ENCODE peak calls at places on chromosomes 3 and 15, in seven cellular contexts. N, O, E, M, F, D and W are unnamed samples.

GRCh38 chr15:25679964-25680658 is 183.0 kb downstream of the ATP10A start:
- DNase-seq in N (no peak), F (no peak), M (no peak), E (no peak), O (no peak), D (no peak), W (no peak)

GRCh38 chr3:155233213-155233612 is 60.3 kb downstream of the STRIT1 start:
- DNase-seq in D (peak), O (peak), E (peak), N (peak), M (no peak), F (no peak), W (peak)

GRCh38 chr15:60875681-60876080 is 353.4 kb downstream of the RORA start:
- DNase-seq in N (no peak), M (no peak), F (no peak), D (no peak), O (no peak), E (no peak), W (no peak)

GRCh38 chr15:95812491-95812890 is 518.0 kb upstream of the NR2F2 start:
- DNase-seq in D (no peak), N (no peak), O (no peak), F (no peak), E (no peak), M (no peak), W (no peak)

GRCh38 chr15:94934440-94934839 is 703.1 kb downstream of the MCTP2 start:
- DNase-seq in N (no peak), M (no peak), D (no peak), E (no peak), O (no peak), F (no peak), W (no peak)

GRCh38 chr3:16179771-16180736 is 5.6 kb downstream of the GALNT15 start:
- DNase-seq in N (no peak), O (no peak), M (no peak), E (no peak), F (no peak), D (no peak), W (no peak)

GRCh38 chr3:127233371-127233770 is 40.4 kb downstream of the PRR23E start:
- DNase-seq in E (no peak), D (peak), O (no peak), F (no peak), N (peak), M (no peak), W (peak)

GRCh38 chr3:45026957-45027356 is 854 bp downstream of the CLEC3B start:
- DNase-seq in O (peak), E (no peak), N (peak), M (no peak), D (no peak), F (no peak), W (no peak)

GRCh38 chr15:63933522-63933921 is 99.8 kb upstream of the HERC1 start:
- DNase-seq in N (peak), D (no peak), E (no peak), F (no peak), O (no peak), M (no peak), W (no peak)

GRCh38 chr15:73346735-73347312 is 21.9 kb downstream of the HCN4 start:
- DNase-seq in E (no peak), M (peak), F (no peak), D (peak), O (peak), N (no peak), W (peak)

GRCh38 chr15:87730706-87731105 is 525.8 kb downstream of the NTRK3 start:
- DNase-seq in O (no peak), M (no peak), D (no peak), E (no peak), N (no peak), F (no peak), W (no peak)

GRCh38 chr15:70033529-70034140 is 64.1 kb downstream of the TLE3 start:
- DNase-seq in O (no peak), N (peak), E (peak), F (no peak), D (no peak), M (no peak), W (no peak)

GRCh38 chr15:70863450-70864218 is 9.7 kb upstream of the LARP6 start:
- DNase-seq in N (no peak), E (peak), M (no peak), O (no peak), D (peak), F (no peak), W (no peak)

GRCh38 chr15:72858205-72858604 is 74.6 kb upstream of the ADPGK start:
- DNase-seq in F (no peak), D (no peak), O (no peak), N (no peak), M (no peak), E (no peak), W (no peak)

GRCh38 chr3:184299488-184300376 is 691 bp downstream of the PSMD2 start:
- DNase-seq in D (no peak), F (no peak), O (no peak), E (no peak), M (no peak), N (no peak), W (no peak)

GRCh38 chr3:71201939-71202338 is 381.6 kb downstream of the FOXP1 start:
- DNase-seq in N (no peak), F (peak), E (peak), M (no peak), D (no peak), O (peak), W (peak)

GRCh38 chr3:179671709-179672337 is 19.0 kb downstream of the USP13 start:
- DNase-seq in F (no peak), M (no peak), E (no peak), O (no peak), D (no peak), N (no peak), W (no peak)

GRCh38 chr3:142724682-142725351 is 983 bp downstream of the TRPC1 start:
- DNase-seq in D (no peak), M (peak), E (peak), F (peak), O (peak), N (peak), W (no peak)

GRCh38 chr3:157662171-157662570 is 159.0 kb upstream of the VEPH1 start:
- DNase-seq in O (no peak), F (no peak), M (no peak), D (no peak), E (peak), N (no peak), W (no peak)

GRCh38 chr3:17832021-17832420 is 89.6 kb upstream of the TBC1D5 start:
- DNase-seq in F (no peak), O (no peak), D (no peak), N (no peak), E (no peak), M (no peak), W (no peak)

GRCh38 chr3:66478923-66479322 is 21.9 kb downstream of the LRIG1 start:
- DNase-seq in M (no peak), D (no peak), E (no peak), N (no peak), O (no peak), F (no peak), W (no peak)

GRCh38 chr15:98856540-98856907 is 151.1 kb downstream of the PGPEP1L start:
- DNase-seq in F (no peak), D (no peak), O (no peak), N (no peak), E (no peak), M (no peak), W (no peak)

GRCh38 chr3:48784426-48785120 is 63.1 kb downstream of the PRKAR2A start:
- DNase-seq in M (no peak), E (no peak), O (no peak), F (no peak), D (no peak), N (no peak), W (no peak)

GRCh38 chr3:149207475-149207874 is 14.2 kb downstream of the CP start:
- DNase-seq in F (no peak), M (no peak), O (no peak), D (no peak), E (no peak), N (no peak), W (no peak)

GRCh38 chr3:45499529-45499928 is 95.0 kb upstream of the LIMD1 start:
- DNase-seq in E (peak), F (no peak), D (peak), N (no peak), O (no peak), M (no peak), W (peak)

GRCh38 chr3:31610700-31611275 is 78.1 kb downstream of the STT3B start:
- DNase-seq in E (peak), N (no peak), D (peak), O (no peak), M (no peak), F (no peak), W (no peak)

GRCh38 chr3:161310649-161311423 is 60.5 kb downstream of the SPTSSB start:
- DNase-seq in N (no peak), F (no peak), O (no peak), E (no peak), D (no peak), M (no peak), W (no peak)

GRCh38 chr15:99536422-99537033 is 29.3 kb upstream of the MEF2A start:
- DNase-seq in O (no peak), M (no peak), E (peak), N (peak), D (no peak), F (peak), W (no peak)